ENCODE peak calls at places on chromosomes 13 and 19, in ten cellular contexts. A, H, G, M, V, K, R, Q, P and F are unnamed samples. For H3K4me1, the result is how much of the 10 kb centered on the place peaks cover.

GRCh38 chr19:44438441-44438840 is 9.8 kb downstream of the ZNF229 start:
- DNase-seq in V (no peak), M (no peak), G (no peak), R (no peak), A (no peak), H (no peak), K (no peak), Q (no peak), P (no peak), F (no peak)

GRCh38 chr19:4847190-4847973 is 15.9 kb upstream of the TICAM1 start:
- DNase-seq in A (no peak), K (no peak), P (no peak), G (no peak), R (no peak), H (no peak), V (no peak), Q (no peak), M (no peak), F (no peak)

GRCh38 chr19:619286-620002 is 13.9 kb downstream of the POLRMT start:
- DNase-seq in R (no peak), V (no peak), K (no peak), M (no peak), P (no peak), Q (no peak), A (no peak), G (no peak), H (no peak), F (no peak)

GRCh38 chr19:10884273-10884672 is 12.9 kb downstream of the CARM1 start:
- DNase-seq in A (no peak), P (no peak), R (no peak), G (no peak), V (no peak), Q (peak), H (no peak), K (no peak), M (no peak), F (no peak)

GRCh38 chr13:62212246-62212645 is 796.6 kb upstream of the PCDH20 start:
- DNase-seq in M (no peak), R (no peak), Q (no peak), H (no peak), A (no peak), P (no peak), V (no peak), G (no peak), K (no peak), F (no peak)

GRCh38 chr13:44052843-44053607 is 173.3 kb downstream of the LACC1 start:
- DNase-seq in P (no peak), M (no peak), Q (peak), G (peak), H (no peak), V (no peak), A (no peak), K (no peak), R (no peak), F (peak)

GRCh38 chr19:6706633-6706958 is 13.9 kb downstream of the C3 start:
- DNase-seq in K (no peak), G (no peak), A (no peak), P (no peak), V (no peak), R (no peak), H (no peak), M (no peak), Q (no peak), F (no peak)

GRCh38 chr13:97889803-97890202 is 63.7 kb upstream of the IPO5 start:
- DNase-seq in P (no peak), R (no peak), A (no peak), G (no peak), M (no peak), H (no peak), V (peak), K (no peak), Q (no peak), F (no peak)

GRCh38 chr13:45269204-45269603 is 68.4 kb upstream of the KCTD4 start:
- DNase-seq in H (no peak), G (no peak), R (no peak), K (no peak), V (no peak), P (no peak), A (no peak), M (no peak), Q (no peak), F (no peak)

GRCh38 chr13:71285700-71286099 is 581.3 kb downstream of the DACH1 start:
- DNase-seq in V (no peak), R (no peak), M (no peak), A (peak), G (no peak), P (no peak), K (peak), Q (no peak), H (no peak), F (no peak)

GRCh38 chr19:13033819-13034611 is 38.7 kb downstream of the NFIX start:
- DNase-seq in P (peak), Q (peak), V (peak), A (peak), M (peak), H (peak), G (no peak), K (peak), R (no peak), F (peak)

GRCh38 chr13:24215732-24216131 is 55.2 kb downstream of the SPATA13 start:
- DNase-seq in Q (no peak), A (peak), P (peak), V (peak), H (no peak), M (no peak), R (no peak), K (peak), G (no peak), F (peak)

GRCh38 chr13:106518535-106518934 is 16.9 kb downstream of the EFNB2 start:
- DNase-seq in G (no peak), R (no peak), A (no peak), P (no peak), V (no peak), Q (no peak), H (no peak), K (no peak), M (no peak), F (no peak)

GRCh38 chr13:82636119-82636518 is 1246.2 kb downstream of the SLITRK1 start:
- DNase-seq in K (no peak), R (no peak), A (peak), P (no peak), Q (no peak), V (no peak), M (no peak), G (no peak), H (no peak), F (no peak)

GRCh38 chr19:42281175-42282035 is 12.4 kb downstream of the CIC start:
- DNase-seq in K (peak), H (no peak), A (peak), V (peak), M (no peak), G (no peak), Q (peak), R (peak), P (peak), F (peak)

GRCh38 chr19:55066107-55066709 is 3.3 kb upstream of the RDH13 start:
- DNase-seq in K (no peak), P (no peak), A (no peak), Q (no peak), H (no peak), M (no peak), G (no peak), V (no peak), R (no peak), F (peak)

GRCh38 chr13:51158923-51159322 is 47.8 kb upstream of the C13orf42 start:
- DNase-seq in K (no peak), H (no peak), V (no peak), G (no peak), A (no peak), R (no peak), Q (no peak), M (no peak), P (no peak), F (no peak)

GRCh38 chr13:37602743-37603381 is 4.3 kb upstream of the POSTN start:
- DNase-seq in H (no peak), G (no peak), V (no peak), M (no peak), P (peak), R (no peak), K (no peak), Q (peak), A (peak), F (no peak)

GRCh38 chr13:113819341-113819730 is 44.5 kb downstream of the GAS6 start:
- DNase-seq in G (no peak), R (no peak), K (no peak), Q (no peak), M (no peak), V (no peak), P (no peak), A (no peak), H (no peak), F (peak)

GRCh38 chr13:72186730-72187422 is 319.9 kb upstream of the DACH1 start:
- DNase-seq in R (no peak), A (no peak), P (no peak), M (no peak), H (no peak), K (no peak), Q (no peak), G (no peak), V (no peak), F (no peak)

GRCh38 chr19:45599286-45599685 is 2.7 kb downstream of the GPR4 start:
- DNase-seq in H (no peak), V (no peak), A (no peak), M (no peak), P (no peak), R (no peak), K (no peak), G (no peak), Q (no peak), F (no peak)

GRCh38 chr19:9986787-9987281 is 23.5 kb downstream of the COL5A3 start:
- DNase-seq in V (peak), K (no peak), G (peak), R (no peak), H (no peak), P (no peak), A (no peak), M (no peak), Q (no peak), F (peak)

GRCh38 chr19:12255372-12255771 is 39.3 kb downstream of the ZNF44 start:
- DNase-seq in G (no peak), K (no peak), Q (no peak), A (no peak), M (no peak), H (no peak), R (no peak), V (no peak), P (no peak), F (no peak)

GRCh38 chr19:4164262-4164661 is 10.8 kb downstream of the CREB3L3 start:
- DNase-seq in P (no peak), G (no peak), Q (no peak), K (no peak), V (no peak), M (no peak), H (no peak), A (no peak), R (no peak), F (no peak)

GRCh38 chr13:100589178-100589725 is 663 bp upstream of the GGACT start:
- DNase-seq in H (no peak), P (peak), A (peak), M (no peak), Q (no peak), V (no peak), K (no peak), R (no peak), G (no peak), F (no peak)

GRCh38 chr19:44955500-44956439 is 590 bp downstream of the CLPTM1 start:
- DNase-seq in G (no peak), Q (peak), A (no peak), K (no peak), P (peak), R (no peak), V (no peak), M (no peak), H (no peak), F (no peak)

GRCh38 chr13:33441015-33441414 is 155.5 kb upstream of the STARD13 start:
- DNase-seq in A (peak), Q (peak), P (no peak), R (no peak), G (no peak), V (no peak), M (peak), H (no peak), K (peak), F (no peak)

GRCh38 chr13:43942301-43942700 is 62.6 kb downstream of the LACC1 start:
- DNase-seq in A (no peak), V (no peak), K (no peak), R (no peak), M (no peak), P (no peak), H (no peak), Q (no peak), G (no peak), F (no peak)

GRCh38 chr19:16836115-16836905 is 7.1 kb downstream of the SIN3B start:
- DNase-seq in P (peak), G (no peak), A (no peak), V (no peak), M (no peak), R (no peak), Q (no peak), K (no peak), H (no peak), F (peak)

GRCh38 chr19:1253514-1254080 is 5.2 kb downstream of the MIDN start:
- DNase-seq in A (no peak), R (no peak), H (no peak), P (peak), G (no peak), M (peak), K (no peak), V (no peak), Q (no peak), F (peak)

GRCh38 chr19:13099073-13099999 is 3.3 kb downstream of the LYL1 start:
- DNase-seq in H (peak), G (no peak), Q (no peak), R (peak), A (no peak), P (no peak), K (no peak), V (peak), M (no peak), F (peak)

GRCh38 chr19:30824809-30825208 is 452.6 kb downstream of the ZNF536 start:
- DNase-seq in R (no peak), Q (no peak), M (no peak), G (no peak), A (no peak), K (no peak), P (no peak), V (no peak), H (no peak), F (no peak)

GRCh38 chr19:3471954-3472655 is 8.2 kb downstream of the SMIM24 start:
- DNase-seq in K (peak), H (peak), R (no peak), Q (peak), P (peak), M (no peak), G (no peak), V (peak), A (peak), F (peak)

GRCh38 chr13:98265669-98266551 is 88.8 kb upstream of the RNF113B start:
- DNase-seq in R (no peak), V (no peak), H (no peak), G (no peak), A (no peak), M (no peak), K (peak), Q (no peak), P (peak), F (no peak)

DNA sequence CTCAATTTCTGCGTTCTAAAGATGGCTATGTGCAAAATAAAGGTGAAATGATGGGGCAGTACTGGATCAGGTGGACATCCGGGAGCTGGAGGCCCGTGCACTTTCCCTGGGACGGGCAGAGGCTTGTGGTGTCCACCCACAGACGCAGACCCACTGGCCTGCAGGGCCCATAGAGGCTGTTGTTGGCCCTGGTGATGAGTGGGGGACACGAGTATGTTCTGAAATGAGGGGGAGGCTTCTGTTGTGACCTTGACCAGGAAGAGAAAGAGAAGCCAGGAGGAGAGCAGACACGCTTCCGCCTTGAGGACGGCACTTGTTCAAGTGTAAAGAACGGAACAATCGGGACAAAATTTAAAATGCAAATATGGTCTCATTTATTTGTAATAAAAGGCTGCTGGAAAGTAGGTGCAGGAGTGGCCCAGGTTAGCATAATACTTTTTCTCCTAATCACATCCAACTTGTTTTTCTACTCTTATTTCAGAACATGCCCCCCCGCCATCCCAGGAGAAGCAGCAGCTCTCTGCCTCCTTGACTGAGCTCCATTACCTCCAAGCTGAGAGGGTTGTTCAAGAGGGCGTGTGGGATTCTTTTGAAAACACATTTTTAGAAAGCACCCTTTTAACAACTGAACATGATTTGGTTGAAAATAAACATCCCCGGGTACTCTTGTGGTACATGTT is 27.1 kb downstream of the ATP11A start:
- DNase-seq in V (no peak), P (no peak), R (no peak), M (no peak), K (no peak), H (no peak), Q (no peak), G (no peak), A (no peak), F (no peak)
- H3K27ac ChIP-seq in V (no peak), P (no peak), R (no peak), M (no peak), K (no peak), H (no peak), Q (peak), G (no peak), A (no peak), F (no peak)

DNA sequence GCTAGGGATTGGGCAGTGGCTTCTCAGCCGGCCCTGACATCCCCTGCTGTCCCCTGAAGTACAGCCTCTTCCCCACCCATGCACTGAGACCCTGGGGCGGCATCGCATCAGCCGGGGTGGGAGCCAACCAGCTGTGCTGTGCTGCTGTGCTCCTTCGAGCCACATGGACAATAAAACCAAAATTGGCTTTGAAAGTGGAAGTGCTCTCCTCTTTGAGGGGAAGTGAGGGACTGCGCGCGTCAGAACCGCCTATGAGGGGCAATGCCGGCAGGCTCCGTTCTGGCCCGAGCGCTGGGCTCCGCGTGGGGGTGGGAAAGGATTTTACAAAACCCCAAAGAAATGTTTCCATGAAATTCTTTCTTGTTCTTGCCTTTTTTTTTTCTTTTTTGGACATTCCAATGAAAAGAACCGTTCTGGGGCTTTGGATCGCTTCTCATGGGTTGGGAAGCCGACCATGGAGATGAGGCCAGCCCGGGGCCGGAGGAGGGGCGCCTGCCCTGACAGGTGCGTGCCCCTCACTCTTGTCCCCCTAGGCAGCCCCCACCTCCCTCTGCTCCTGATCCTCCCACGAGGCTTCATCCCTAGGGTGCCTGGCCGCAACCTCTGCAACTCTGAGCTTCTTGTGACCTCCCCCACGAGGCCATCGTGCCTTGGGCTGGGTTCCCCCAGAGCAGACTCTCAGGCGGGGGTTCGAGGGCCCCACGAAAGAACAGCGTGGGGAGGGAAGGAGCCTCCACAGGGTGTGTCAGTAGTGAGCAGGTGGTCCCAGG is 22.6 kb downstream of the KLHL26 start:
- DNase-seq in H (no peak), A (peak), R (no peak), Q (no peak), M (no peak), V (peak), K (no peak), P (no peak), G (no peak), F (peak)
- H3K4me1 ChIP-seq in H (under half), A (under half), R (under half), Q (under half), M (half or more), V (under half), K (under half), P (under half), G (under half), F (under half)

DNA sequence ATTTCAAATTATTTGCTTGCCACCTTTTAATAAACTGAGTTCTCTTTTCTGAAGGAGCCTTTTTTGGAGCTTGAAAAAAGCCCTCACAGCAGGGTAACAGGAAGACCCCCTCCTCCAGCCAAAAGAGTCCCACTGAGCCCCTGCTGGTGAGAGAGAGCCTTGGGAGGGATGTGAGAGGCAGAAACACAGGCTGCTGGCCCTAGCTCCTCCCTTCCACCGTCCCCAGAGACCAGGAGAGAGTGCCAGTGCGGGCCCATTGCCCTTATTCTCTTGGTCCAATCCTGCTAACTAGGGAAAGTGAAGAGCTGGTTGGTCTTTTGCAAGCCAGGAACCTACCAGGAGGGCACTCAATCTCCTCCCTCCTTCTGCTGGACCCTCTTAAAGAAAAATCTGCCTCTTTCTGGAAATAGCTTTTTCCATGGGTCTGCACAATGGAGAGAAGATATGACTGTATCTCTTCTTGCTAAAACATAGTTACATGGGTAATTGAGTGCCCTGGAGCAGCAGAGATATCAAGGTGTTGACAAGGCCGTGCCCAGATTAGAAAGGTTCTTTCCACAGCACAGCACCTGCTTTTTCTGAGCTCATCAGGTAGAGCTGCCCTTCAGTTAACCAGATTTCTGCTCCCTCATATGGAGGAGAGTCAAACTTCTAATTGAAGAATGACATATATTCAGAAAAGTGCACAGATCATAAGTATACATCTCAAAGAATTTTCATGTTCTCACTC is 113.9 kb downstream of the LRCH1 start:
- DNase-seq in A (peak), R (no peak), G (no peak), K (no peak), V (peak), Q (peak), H (no peak), M (no peak), P (no peak), F (no peak)
- H3K4me3 ChIP-seq in A (peak), R (no peak), G (peak), K (no peak), V (no peak), Q (no peak), H (peak), M (no peak), P (no peak), F (no peak)

DNA sequence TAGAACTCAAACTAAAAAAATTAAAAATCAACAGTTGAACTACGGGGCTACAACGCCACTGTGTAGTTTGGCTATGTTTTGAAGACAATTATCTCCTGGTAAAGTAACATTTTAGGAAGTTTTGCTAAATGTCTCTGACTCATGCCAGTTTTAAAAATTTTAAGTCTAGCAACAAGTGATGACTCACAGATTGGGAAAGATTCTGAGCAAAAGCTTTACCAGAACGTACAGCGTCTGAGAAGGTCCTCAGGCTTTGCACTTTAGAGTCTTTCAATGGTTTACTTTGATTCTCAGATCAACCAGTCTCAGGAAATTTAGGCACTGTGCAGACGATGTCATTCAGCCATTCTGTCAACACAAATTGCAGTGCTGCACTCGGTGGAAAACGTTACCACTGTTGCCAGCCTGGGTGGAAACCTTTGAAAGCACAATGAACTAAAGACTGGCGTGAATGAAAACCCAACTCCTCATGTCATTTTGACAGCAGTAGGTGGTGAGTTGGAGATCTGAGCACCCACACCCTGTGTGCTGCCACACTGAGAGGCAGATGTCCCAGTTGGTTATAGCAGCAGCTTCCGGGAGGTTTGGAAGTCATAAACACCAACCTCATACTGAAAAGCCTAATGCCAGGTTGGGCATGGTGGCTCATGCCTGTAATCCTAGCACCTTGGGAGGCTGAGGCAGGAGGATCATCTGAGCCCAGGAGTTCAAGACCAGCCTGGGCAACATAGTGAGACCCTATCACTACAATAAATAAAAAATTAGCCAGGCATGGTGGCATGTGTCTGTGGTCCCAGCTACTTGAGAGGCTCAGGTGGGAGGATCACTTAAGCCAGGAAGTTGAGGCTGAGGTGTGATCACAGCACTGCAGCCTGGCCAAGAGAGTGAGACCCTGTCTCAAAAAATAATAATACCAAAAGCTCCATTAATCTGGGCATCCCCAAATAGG is 6.3 kb upstream of the WTIP start:
- DNase-seq in K (no peak), M (peak), H (no peak), A (peak), V (no peak), P (peak), R (no peak), Q (no peak), G (no peak), F (no peak)
- H3K27ac ChIP-seq in K (no peak), M (peak), H (no peak), A (no peak), V (no peak), P (peak), R (no peak), Q (no peak), G (peak), F (peak)